ENCODE peak calls at places on chromosomes 6 and 20, in nine cellular contexts. Q, A, H, N, I, E, V, F and K are unnamed samples.

GRCh38 chr6:156662025-156662445 is 115.1 kb upstream of the ARID1B start:
- DNase-seq in Q (peak; percentile 91), A (no peak), H (peak; percentile 80), N (no peak), I (peak; percentile 51), E (no peak), V (peak; percentile 83), F (no peak), K (no peak)

GRCh38 chr6:109224994-109225393 is 129.7 kb downstream of the CEP57L1 start:
- DNase-seq in Q (no peak), A (no peak), H (no peak), N (no peak), I (no peak), E (no peak), V (no peak), F (no peak), K (no peak)

GRCh38 chr6:112911949-112912348 is 564.8 kb downstream of the RFPL4B start:
- DNase-seq in Q (no peak), A (no peak), H (no peak), N (no peak), I (no peak), E (peak; percentile 90), V (peak; percentile 70), F (no peak), K (no peak)

GRCh38 chr6:3314176-3314575 is 55.4 kb downstream of the PSMG4 start:
- DNase-seq in Q (no peak), A (no peak), H (no peak), N (no peak), I (no peak), E (no peak), V (no peak), F (no peak), K (no peak)

GRCh38 chr6:27911953-27912446 is at the start of gene OR2B2:
- DNase-seq in Q (no peak), A (no peak), H (no peak), N (no peak), I (no peak), E (no peak), V (no peak), F (no peak), K (no peak)

GRCh38 chr20:1330075-1330830 is 1.3 kb upstream of the SDCBP2 start:
- DNase-seq in Q (peak; percentile 37), A (peak; percentile 86), H (peak; percentile 19), N (no peak), I (peak; percentile 84), E (no peak), V (peak; percentile 91), F (no peak), K (no peak)

GRCh38 chr20:23325107-23325506 is 25.5 kb upstream of the NXT1 start:
- DNase-seq in Q (no peak), A (no peak), H (no peak), N (no peak), I (no peak), E (no peak), V (no peak), F (no peak), K (no peak)

GRCh38 chr6:7195330-7196018 is 87.7 kb downstream of the RREB1 start:
- DNase-seq in Q (no peak), A (no peak), H (no peak), N (no peak), I (no peak), E (no peak), V (no peak), F (no peak), K (no peak)

GRCh38 chr6:11221623-11222384 is 10.7 kb downstream of the NEDD9 start:
- DNase-seq in Q (no peak), A (no peak), H (peak; percentile 20), N (no peak), I (no peak), E (no peak), V (no peak), F (no peak), K (no peak)

GRCh38 chr6:129369737-129370136 is 340.2 kb downstream of the ARHGAP18 start:
- DNase-seq in Q (no peak), A (no peak), H (no peak), N (no peak), I (no peak), E (no peak), V (no peak), F (no peak), K (no peak)

DNA sequence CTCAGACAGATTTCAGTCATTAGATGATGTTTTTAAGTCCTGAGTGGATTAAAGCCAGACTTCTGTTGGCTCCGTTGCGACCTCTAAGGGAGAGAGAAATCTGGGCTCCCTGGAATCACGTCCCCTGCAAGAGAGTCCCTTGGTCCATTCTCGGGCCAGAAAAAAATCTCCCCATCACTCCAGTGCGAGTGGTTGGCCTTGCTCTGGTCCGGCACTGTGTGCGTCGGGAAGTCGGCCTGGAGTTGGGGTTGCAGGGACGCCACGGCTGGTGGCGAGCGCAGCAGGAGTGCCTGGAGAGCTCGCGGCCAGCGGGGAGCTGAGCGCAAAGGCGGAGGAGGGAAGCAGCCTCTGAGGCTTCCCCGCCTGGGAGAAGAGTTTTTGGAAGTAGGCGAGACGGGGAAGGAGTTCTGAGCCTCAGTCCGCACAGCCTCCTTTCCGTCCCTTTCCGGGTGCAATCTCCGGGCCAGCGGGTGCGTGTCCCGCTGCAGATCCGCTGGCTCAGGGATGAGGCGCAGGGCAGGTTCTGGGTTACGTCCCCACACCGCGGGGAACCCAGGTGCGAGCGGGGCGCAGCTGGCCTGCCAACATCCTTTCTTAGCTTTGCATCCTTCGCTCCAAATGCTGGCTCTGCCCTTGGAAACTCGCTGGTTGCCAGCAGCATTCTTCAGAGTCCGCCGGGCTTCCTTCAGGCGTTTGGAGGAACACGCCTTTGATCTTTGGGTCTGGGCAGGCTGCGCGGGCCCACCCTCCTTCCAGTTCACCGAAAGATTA is 6.8 kb downstream of the TCF21 start:
- DNase-seq in Q (peak; percentile 32), A (peak; percentile 43), H (no peak), N (no peak), I (no peak), E (no peak), V (peak; percentile 30), F (no peak), K (peak; percentile 59)
- H3K4me3 ChIP-seq in Q (peak overlapping the region; percentile 10), A (no peak overlapping the region), H (no peak overlapping the region), N (no peak overlapping the region), I (no peak overlapping the region), E (no peak overlapping the region), V (peak overlapping the region; percentile 25), F (no peak overlapping the region), K (peak overlapping the region; percentile 29)

GRCh38 chr20:31674895-31675827 is 37.4 kb downstream of the COX4I2 start:
- DNase-seq in Q (no peak), A (peak; percentile 72), H (no peak), N (no peak), I (peak; percentile 81), E (peak; percentile 91), V (peak; percentile 88), F (no peak), K (no peak)
- H3K4me3 ChIP-seq in Q (no peak overlapping the region), A (no peak overlapping the region), H (no peak overlapping the region), N (peak overlapping the region; percentile 20), I (no peak overlapping the region), E (peak overlapping the region; percentile 12), V (no peak overlapping the region), F (peak overlapping the region; percentile 47), K (no peak overlapping the region)

DNA sequence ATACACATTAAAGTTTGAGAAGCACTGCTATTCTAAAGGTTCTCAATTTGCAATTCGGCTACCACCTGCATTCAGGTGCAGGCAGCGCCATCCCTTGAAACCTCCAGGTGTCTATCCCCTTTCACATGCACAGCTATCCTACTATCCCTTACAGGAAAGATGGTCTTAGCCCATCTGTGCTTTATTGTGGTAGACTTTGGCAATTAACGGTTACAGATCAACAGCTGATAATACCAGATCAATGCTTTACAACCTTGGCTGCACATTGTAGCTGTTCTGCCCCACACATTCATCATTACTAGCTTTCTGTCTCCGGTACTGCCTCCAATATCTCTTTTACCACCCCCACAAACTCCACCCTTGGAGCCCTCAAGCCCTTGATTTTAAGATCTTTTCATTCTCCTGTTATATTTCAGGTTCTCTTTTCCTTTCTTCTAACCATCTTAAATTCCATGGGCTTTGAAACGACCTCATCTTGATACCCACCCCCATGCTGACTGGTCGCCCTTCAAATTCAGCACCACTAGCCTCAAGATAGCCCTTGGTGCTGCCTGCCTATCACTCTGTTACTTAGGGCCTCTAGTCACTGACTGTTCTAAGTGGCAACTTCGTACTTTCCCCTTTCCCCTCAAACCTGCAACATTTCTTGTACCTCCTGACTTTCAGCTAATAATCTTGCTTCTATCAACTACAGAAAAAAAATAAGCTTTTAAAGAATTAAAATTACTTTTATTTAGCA is 50.8 kb downstream of the SPTLC3 start:
- DNase-seq in Q (no peak), A (no peak), H (no peak), N (no peak), I (no peak), E (no peak), V (no peak), F (no peak), K (no peak)
- H3K4me3 ChIP-seq in Q (no peak overlapping the region), A (no peak overlapping the region), H (no peak overlapping the region), N (no peak overlapping the region), I (no peak overlapping the region), E (no peak overlapping the region), V (no peak overlapping the region), F (no peak overlapping the region), K (no peak overlapping the region)

GRCh38 chr6:157989541-157990289 is 8.1 kb downstream of the SYNJ2 start:
- DNase-seq in Q (peak; percentile 53), A (peak; percentile 88), H (peak; percentile 50), N (peak; percentile 90), I (peak; percentile 53), E (peak; percentile 71), V (peak; percentile 56), F (no peak), K (peak; percentile 82)

GRCh38 chr6:157987788-157988699 is 6.4 kb downstream of the SYNJ2 start:
- DNase-seq in Q (no peak), A (no peak), H (no peak), N (no peak), I (no peak), E (no peak), V (no peak), F (no peak), K (no peak)

GRCh38 chr6:157988700-157989063 is 7.0 kb downstream of the SYNJ2 start:
- DNase-seq in Q (no peak), A (no peak), H (no peak), N (no peak), I (no peak), E (no peak), V (no peak), F (no peak), K (no peak)

GRCh38 chr6:157991067-157991432 is 9.4 kb downstream of the SYNJ2 start:
- DNase-seq in Q (no peak), A (no peak), H (no peak), N (no peak), I (no peak), E (no peak), V (no peak), F (no peak), K (no peak)

DNA sequence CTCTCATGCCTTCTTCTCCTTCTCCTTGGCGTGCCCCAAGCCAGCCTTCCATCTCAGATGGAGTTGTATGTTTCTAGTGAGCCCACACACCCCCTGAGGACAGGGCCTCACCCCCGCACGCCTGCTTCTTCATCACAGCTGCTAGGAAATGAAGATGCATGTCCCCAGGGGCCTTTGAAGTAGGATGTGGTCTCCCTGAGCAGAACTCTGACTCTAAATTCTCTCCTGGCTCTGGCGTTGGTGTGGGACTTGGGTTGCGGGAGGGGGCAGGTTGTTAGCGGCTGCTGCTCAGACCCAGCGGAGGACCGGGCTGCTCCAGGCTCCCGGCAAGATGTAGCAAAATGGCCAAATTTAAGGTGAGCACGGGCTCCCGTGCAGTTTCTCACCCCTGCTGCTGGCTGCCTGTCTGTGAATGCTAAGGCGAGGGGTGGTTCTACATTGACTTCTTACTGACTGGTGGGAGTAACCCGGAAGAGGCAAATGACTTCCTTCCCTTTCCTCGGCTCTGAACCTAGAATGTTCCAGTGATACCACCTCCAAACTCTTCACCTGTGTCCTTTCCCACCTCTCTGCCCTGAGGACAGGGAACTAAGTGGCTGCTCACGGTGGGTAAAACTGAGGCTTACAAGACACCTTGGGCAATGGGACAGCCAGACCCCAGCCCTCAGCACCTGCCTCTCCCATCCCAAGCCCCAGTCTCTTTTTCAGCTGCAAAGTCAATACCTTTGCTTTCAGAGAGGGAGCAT is 8.8 kb downstream of the SYNJ2 start:
- DNase-seq in Q (no peak), A (no peak), H (no peak), N (no peak), I (no peak), E (peak; percentile 67), V (peak; percentile 81), F (no peak), K (no peak)
- H3K4me3 ChIP-seq in Q (no peak overlapping the region), A (no peak overlapping the region), H (no peak overlapping the region), N (no peak overlapping the region), I (no peak overlapping the region), E (no peak overlapping the region), V (no peak overlapping the region), F (no peak overlapping the region), K (no peak overlapping the region)